ENCODE peak calls at places on chromosome 13, in six cellular contexts. One of them, this sample, is unnamed.

GRCh38 chr13:113976711-113977684 is 3.1 kb upstream of the C13orf46 start:
- DNase-seq in cardiac fibroblast: peak; percentile 82
- DNase-seq in GM12864: no peak
- DNase-seq in fibroblast of lung: peak; percentile 84
- DNase-seq in astrocyte of the spinal cord: peak; percentile 37
- DNase-seq in mucosa of descending colon: peak; percentile 17
- DNase-seq in this sample: peak; percentile 24

GRCh38 chr13:75101997-75102720 is 379.8 kb downstream of the TBC1D4 start:
- DNase-seq in cardiac fibroblast: peak; percentile 65
- DNase-seq in GM12864: no peak
- DNase-seq in fibroblast of lung: peak; percentile 71
- DNase-seq in astrocyte of the spinal cord: peak; percentile 53
- DNase-seq in mucosa of descending colon: no peak
- DNase-seq in this sample: no peak

GRCh38 chr13:57877596-57877995 is 246.1 kb downstream of the PCDH17 start:
- DNase-seq in cardiac fibroblast: peak; percentile 64
- DNase-seq in GM12864: no peak
- DNase-seq in fibroblast of lung: peak; percentile 40
- DNase-seq in astrocyte of the spinal cord: no peak
- DNase-seq in mucosa of descending colon: no peak
- DNase-seq in this sample: no peak

GRCh38 chr13:43816401-43816889 is 29.7 kb upstream of the ENOX1 start:
- DNase-seq in cardiac fibroblast: no peak
- DNase-seq in GM12864: no peak
- DNase-seq in fibroblast of lung: no peak
- DNase-seq in astrocyte of the spinal cord: no peak
- DNase-seq in mucosa of descending colon: no peak
- DNase-seq in this sample: no peak

GRCh38 chr13:50911051-50911690 is 1.6 kb downstream of the RNASEH2B start:
- DNase-seq in cardiac fibroblast: peak; percentile 11
- DNase-seq in GM12864: no peak
- DNase-seq in fibroblast of lung: peak; percentile 7
- DNase-seq in astrocyte of the spinal cord: no peak
- DNase-seq in mucosa of descending colon: no peak
- DNase-seq in this sample: no peak

GRCh38 chr13:80679423-80679822 is 338.5 kb upstream of the SPRY2 start:
- DNase-seq in cardiac fibroblast: no peak
- DNase-seq in GM12864: no peak
- DNase-seq in fibroblast of lung: no peak
- DNase-seq in astrocyte of the spinal cord: no peak
- DNase-seq in mucosa of descending colon: no peak
- DNase-seq in this sample: no peak

GRCh38 chr13:36293497-36293896 is 4.1 kb downstream of the CCDC169 start:
- DNase-seq in cardiac fibroblast: no peak
- DNase-seq in GM12864: no peak
- DNase-seq in fibroblast of lung: no peak
- DNase-seq in astrocyte of the spinal cord: no peak
- DNase-seq in mucosa of descending colon: no peak
- DNase-seq in this sample: no peak

GRCh38 chr13:51906581-51906980 is 44.8 kb downstream of the CCDC70 start:
- DNase-seq in cardiac fibroblast: no peak
- DNase-seq in GM12864: no peak
- DNase-seq in fibroblast of lung: no peak
- DNase-seq in astrocyte of the spinal cord: peak; percentile 4
- DNase-seq in mucosa of descending colon: no peak
- DNase-seq in this sample: peak; percentile 1

GRCh38 chr13:95295026-95295425 is 6.2 kb downstream of the ABCC4 start:
- DNase-seq in cardiac fibroblast: peak; percentile 46
- DNase-seq in GM12864: no peak
- DNase-seq in fibroblast of lung: no peak
- DNase-seq in astrocyte of the spinal cord: no peak
- DNase-seq in mucosa of descending colon: no peak
- DNase-seq in this sample: no peak

GRCh38 chr13:61954092-61954491 is 538.4 kb upstream of the PCDH20 start:
- DNase-seq in cardiac fibroblast: peak; percentile 13
- DNase-seq in GM12864: no peak
- DNase-seq in fibroblast of lung: peak; percentile 5
- DNase-seq in astrocyte of the spinal cord: peak; percentile 44
- DNase-seq in mucosa of descending colon: no peak
- DNase-seq in this sample: no peak

GRCh38 chr13:30551194-30551593 is 66.5 kb upstream of the USPL1 start:
- DNase-seq in cardiac fibroblast: peak; percentile 57
- DNase-seq in GM12864: no peak
- DNase-seq in fibroblast of lung: no peak
- DNase-seq in astrocyte of the spinal cord: peak; percentile 18
- DNase-seq in mucosa of descending colon: no peak
- DNase-seq in this sample: no peak

GRCh38 chr13:51455532-51455931 is 2.7 kb upstream of the INTS6 start:
- DNase-seq in cardiac fibroblast: no peak
- DNase-seq in GM12864: no peak
- DNase-seq in fibroblast of lung: no peak
- DNase-seq in astrocyte of the spinal cord: no peak
- DNase-seq in mucosa of descending colon: peak; percentile 34
- DNase-seq in this sample: no peak

GRCh38 chr13:33172400-33172799 is 113.2 kb downstream of the STARD13 start:
- DNase-seq in cardiac fibroblast: peak; percentile 89
- DNase-seq in GM12864: no peak
- DNase-seq in fibroblast of lung: no peak
- DNase-seq in astrocyte of the spinal cord: peak; percentile 94
- DNase-seq in mucosa of descending colon: no peak
- DNase-seq in this sample: no peak

GRCh38 chr13:78595819-78596700 is 7.3 kb downstream of the POU4F1 start:
- DNase-seq in cardiac fibroblast: no peak
- DNase-seq in GM12864: no peak
- DNase-seq in fibroblast of lung: no peak
- DNase-seq in astrocyte of the spinal cord: no peak
- DNase-seq in mucosa of descending colon: no peak
- DNase-seq in this sample: no peak

GRCh38 chr13:109163052-109163413 is 533.6 kb downstream of the MYO16 start:
- DNase-seq in cardiac fibroblast: no peak
- DNase-seq in GM12864: no peak
- DNase-seq in fibroblast of lung: no peak
- DNase-seq in astrocyte of the spinal cord: no peak
- DNase-seq in mucosa of descending colon: no peak
- DNase-seq in this sample: no peak

GRCh38 chr13:50948576-50948975 is 39.0 kb downstream of the RNASEH2B start:
- DNase-seq in cardiac fibroblast: no peak
- DNase-seq in GM12864: no peak
- DNase-seq in fibroblast of lung: peak; percentile 29
- DNase-seq in astrocyte of the spinal cord: peak; percentile 13
- DNase-seq in mucosa of descending colon: no peak
- DNase-seq in this sample: no peak

GRCh38 chr13:46343279-46343949 is 43.6 kb downstream of the RUBCNL start:
- DNase-seq in cardiac fibroblast: no peak
- DNase-seq in GM12864: no peak
- DNase-seq in fibroblast of lung: no peak
- DNase-seq in astrocyte of the spinal cord: no peak
- DNase-seq in mucosa of descending colon: no peak
- DNase-seq in this sample: no peak

GRCh38 chr13:46341112-46341711 is 45.8 kb downstream of the RUBCNL start:
- DNase-seq in cardiac fibroblast: peak; percentile 92
- DNase-seq in GM12864: peak; percentile 39
- DNase-seq in fibroblast of lung: peak; percentile 74
- DNase-seq in astrocyte of the spinal cord: peak; percentile 90
- DNase-seq in mucosa of descending colon: no peak
- DNase-seq in this sample: no peak

GRCh38 chr13:46340631-46341111 is 46.4 kb downstream of the RUBCNL start:
- DNase-seq in cardiac fibroblast: no peak
- DNase-seq in GM12864: no peak
- DNase-seq in fibroblast of lung: no peak
- DNase-seq in astrocyte of the spinal cord: no peak
- DNase-seq in mucosa of descending colon: no peak
- DNase-seq in this sample: no peak

GRCh38 chr13:46345400-46345799 is 41.7 kb downstream of the RUBCNL start:
- DNase-seq in cardiac fibroblast: no peak
- DNase-seq in GM12864: no peak
- DNase-seq in fibroblast of lung: peak; percentile 30
- DNase-seq in astrocyte of the spinal cord: no peak
- DNase-seq in mucosa of descending colon: no peak
- DNase-seq in this sample: no peak

DNA sequence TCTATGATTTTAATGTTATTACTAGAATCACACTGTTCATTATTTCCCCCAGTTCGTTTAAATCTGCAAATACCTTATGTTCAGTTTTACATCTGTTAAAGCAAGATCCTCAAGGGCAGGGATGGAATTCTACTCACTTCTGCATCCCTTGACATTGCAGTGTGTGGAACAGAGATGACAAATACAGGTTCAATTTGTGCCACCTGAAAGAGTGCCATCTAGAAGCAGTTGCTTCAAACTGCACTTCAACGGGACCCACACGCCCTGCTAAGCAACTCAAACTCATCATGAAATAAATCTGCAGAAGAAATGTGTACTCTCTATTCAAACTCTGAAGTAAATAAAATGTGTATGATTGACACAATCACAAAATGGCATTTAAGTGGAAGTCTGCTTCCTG is 44.5 kb downstream of the RUBCNL start:
- DNase-seq in cardiac fibroblast: no peak
- DNase-seq in GM12864: no peak
- DNase-seq in fibroblast of lung: no peak
- DNase-seq in astrocyte of the spinal cord: no peak
- DNase-seq in mucosa of descending colon: no peak
- DNase-seq in this sample: no peak
- TF ChIP-seq CTCF in cardiac fibroblast: no peak
- TF ChIP-seq CTCF in GM12864: no peak
- TF ChIP-seq CTCF in fibroblast of lung: no peak
- TF ChIP-seq CTCF in astrocyte of the spinal cord: no peak
- TF ChIP-seq CTCF in mucosa of descending colon: no peak
- TF ChIP-seq CTCF in this sample: no peak

GRCh38 chr13:84896128-84896527 is 903.1 kb downstream of the SLITRK6 start:
- DNase-seq in cardiac fibroblast: peak; percentile 74
- DNase-seq in GM12864: peak; percentile 15
- DNase-seq in fibroblast of lung: peak; percentile 34
- DNase-seq in astrocyte of the spinal cord: peak; percentile 62
- DNase-seq in mucosa of descending colon: no peak
- DNase-seq in this sample: peak; percentile 6

GRCh38 chr13:84894749-84895148 is 904.5 kb downstream of the SLITRK6 start:
- DNase-seq in cardiac fibroblast: no peak
- DNase-seq in GM12864: no peak
- DNase-seq in fibroblast of lung: no peak
- DNase-seq in astrocyte of the spinal cord: no peak
- DNase-seq in mucosa of descending colon: no peak
- DNase-seq in this sample: no peak
- TF ChIP-seq CTCF in cardiac fibroblast: no peak
- TF ChIP-seq CTCF in GM12864: no peak
- TF ChIP-seq CTCF in fibroblast of lung: no peak
- TF ChIP-seq CTCF in astrocyte of the spinal cord: no peak
- TF ChIP-seq CTCF in mucosa of descending colon: no peak
- TF ChIP-seq CTCF in this sample: no peak

GRCh38 chr13:101115762-101116161 is 300.5 kb downstream of the NALCN start:
- DNase-seq in cardiac fibroblast: peak; percentile 26
- DNase-seq in GM12864: no peak
- DNase-seq in fibroblast of lung: peak; percentile 10
- DNase-seq in astrocyte of the spinal cord: peak; percentile 70
- DNase-seq in mucosa of descending colon: no peak
- DNase-seq in this sample: no peak
- TF ChIP-seq CTCF in cardiac fibroblast: peak; percentile 20
- TF ChIP-seq CTCF in GM12864: no peak
- TF ChIP-seq CTCF in fibroblast of lung: peak; percentile 16
- TF ChIP-seq CTCF in astrocyte of the spinal cord: peak; percentile 47
- TF ChIP-seq CTCF in mucosa of descending colon: no peak
- TF ChIP-seq CTCF in this sample: no peak

DNA sequence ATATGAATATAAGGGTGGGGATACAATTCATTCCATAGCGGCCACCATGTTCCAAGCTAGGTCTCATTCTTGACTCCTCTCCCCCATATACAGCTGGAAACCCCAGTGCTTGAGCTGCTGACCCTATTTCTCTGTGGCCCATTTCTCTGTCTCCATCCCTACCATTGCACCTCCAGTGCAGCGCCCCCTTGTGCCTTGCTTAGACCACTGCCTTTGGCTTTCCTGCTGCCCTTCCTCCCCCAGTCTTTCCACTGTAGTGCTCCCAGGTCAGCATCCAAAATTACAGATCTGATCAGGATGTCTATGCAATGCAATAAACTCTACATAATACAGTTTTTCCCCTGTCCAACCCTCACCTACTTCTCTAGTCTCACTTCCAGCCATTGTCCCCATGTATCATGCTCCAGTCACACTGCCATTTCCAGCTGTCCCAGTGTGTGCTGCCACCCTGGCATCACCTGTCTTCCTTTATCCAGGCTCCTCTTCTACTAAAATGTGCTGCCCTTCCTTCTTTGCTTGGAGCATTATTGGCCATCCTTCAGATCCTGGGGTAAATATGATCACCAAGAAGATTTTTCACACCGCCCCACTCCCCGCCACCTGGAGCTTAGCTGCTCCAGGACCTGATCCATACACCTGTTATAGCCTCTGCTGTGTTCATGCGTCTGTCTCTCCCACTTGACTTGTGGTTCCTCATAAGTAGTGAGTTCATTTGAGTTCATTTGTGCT is 199.4 kb upstream of the IPO5 start:
- DNase-seq in cardiac fibroblast: no peak
- DNase-seq in GM12864: no peak
- DNase-seq in fibroblast of lung: no peak
- DNase-seq in astrocyte of the spinal cord: no peak
- DNase-seq in mucosa of descending colon: no peak
- DNase-seq in this sample: no peak
- TF ChIP-seq CTCF in cardiac fibroblast: peak; percentile 11
- TF ChIP-seq CTCF in GM12864: peak; percentile 31
- TF ChIP-seq CTCF in fibroblast of lung: no peak
- TF ChIP-seq CTCF in astrocyte of the spinal cord: peak; percentile 5
- TF ChIP-seq CTCF in mucosa of descending colon: no peak
- TF ChIP-seq CTCF in this sample: no peak

DNA sequence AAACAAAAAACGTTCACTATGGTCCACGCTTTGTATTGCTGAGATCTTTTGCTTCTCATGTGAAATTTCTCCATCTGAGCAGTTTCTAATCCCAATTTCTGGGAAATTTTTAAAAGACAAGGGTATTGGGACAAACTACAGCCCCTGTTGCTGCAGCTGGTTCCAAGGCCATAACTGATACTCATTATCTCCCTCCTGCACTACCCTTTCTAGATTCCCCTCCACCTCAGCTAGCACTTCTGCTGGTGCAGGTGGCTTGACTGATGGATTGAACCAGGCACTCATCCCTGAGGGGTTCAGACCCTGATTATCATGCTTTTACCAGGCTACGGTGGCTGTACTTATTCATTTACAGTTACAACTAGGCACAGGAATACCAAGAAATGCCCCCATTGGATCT is 4.1 kb upstream of the RNF6 start:
- DNase-seq in cardiac fibroblast: no peak
- DNase-seq in GM12864: no peak
- DNase-seq in fibroblast of lung: no peak
- DNase-seq in astrocyte of the spinal cord: no peak
- DNase-seq in mucosa of descending colon: no peak
- DNase-seq in this sample: no peak
- TF ChIP-seq CTCF in cardiac fibroblast: no peak
- TF ChIP-seq CTCF in GM12864: no peak
- TF ChIP-seq CTCF in fibroblast of lung: no peak
- TF ChIP-seq CTCF in astrocyte of the spinal cord: no peak
- TF ChIP-seq CTCF in mucosa of descending colon: no peak
- TF ChIP-seq CTCF in this sample: no peak

GRCh38 chr13:42011601-42012401 is 36.6 kb upstream of the DGKH start:
- DNase-seq in cardiac fibroblast: no peak
- DNase-seq in GM12864: no peak
- DNase-seq in fibroblast of lung: no peak
- DNase-seq in astrocyte of the spinal cord: no peak
- DNase-seq in mucosa of descending colon: peak; percentile 37
- DNase-seq in this sample: peak; percentile 14
- TF ChIP-seq CTCF in cardiac fibroblast: no peak
- TF ChIP-seq CTCF in GM12864: no peak
- TF ChIP-seq CTCF in fibroblast of lung: no peak
- TF ChIP-seq CTCF in astrocyte of the spinal cord: no peak
- TF ChIP-seq CTCF in mucosa of descending colon: no peak
- TF ChIP-seq CTCF in this sample: no peak

This sample was measured in Calu3.